ENCODE peak calls at places on chromosomes 11 and 22, in six cellular contexts. S, R, T, O, P and Q are unnamed samples.
A peak's percentile ranks its signal among the peaks of the same experiment; 100 is the strongest.

GRCh38 chr11:60889869-60890311 is 16.5 kb downstream of the PRPF19 start:
- DNase-seq in T (no peak), O (no peak), S (no peak), P (no peak), R (no peak), Q (no peak)

GRCh38 chr11:82718307-82718706 is 15.4 kb downstream of the FAM181B start:
- DNase-seq in T (no peak), O (peak; percentile 60), S (no peak), P (peak; percentile 27), R (no peak), Q (peak; percentile 66)

GRCh38 chr11:126963115-126963514 is 37.5 kb downstream of the KIRREL3 start:
- DNase-seq in R (no peak), T (no peak), P (no peak), S (no peak), O (no peak), Q (no peak)

GRCh38 chr11:6635082-6635932 is 16.1 kb upstream of the TPP1 start:
- DNase-seq in P (peak; percentile 58), O (peak; percentile 67), S (no peak), R (no peak), T (no peak), Q (peak; percentile 36)

GRCh38 chr11:40647290-40647689 is 812.2 kb downstream of the LRRC4C start:
- DNase-seq in O (no peak), T (no peak), R (no peak), S (no peak), P (no peak), Q (no peak)

GRCh38 chr11:36149538-36150242 is 139.5 kb downstream of the COMMD9 start:
- DNase-seq in R (no peak), T (peak; percentile 43), S (peak; percentile 97), P (no peak), O (peak; percentile 98), Q (peak; percentile 98)

GRCh38 chr11:30919389-30920172 is 333.4 kb upstream of the MPPED2 start:
- DNase-seq in P (no peak), T (no peak), R (no peak), S (no peak), O (no peak), Q (peak; percentile 13)

GRCh38 chr11:93718057-93718563 is 23.2 kb downstream of the TAF1D start:
- DNase-seq in P (no peak), R (no peak), O (peak; percentile 37), T (no peak), S (no peak), Q (no peak)

GRCh38 chr11:123083623-123084029 is 21.7 kb upstream of the HSPA8 start:
- DNase-seq in T (peak; percentile 83), P (no peak), R (peak; percentile 52), S (peak; percentile 95), O (peak; percentile 99), Q (peak; percentile 97)

GRCh38 chr11:119839504-119840133 is 110.6 kb upstream of the NECTIN1 start:
- DNase-seq in S (no peak), O (no peak), P (peak; percentile 24), T (no peak), R (no peak), Q (no peak)

GRCh38 chr11:94672636-94673035 is 95.5 kb upstream of the AMOTL1 start:
- DNase-seq in S (no peak), P (no peak), T (no peak), O (no peak), R (no peak), Q (no peak)

GRCh38 chr11:119422505-119423416 is at the start of gene THY1:
- DNase-seq in R (no peak), S (peak; percentile 56), O (no peak), T (no peak), P (peak; percentile 66), Q (peak; percentile 61)

GRCh38 chr22:19848298-19849224 is 6.1 kb downstream of the GNB1L start:
- DNase-seq in O (peak; percentile 12), T (no peak), S (no peak), P (no peak), R (no peak), Q (no peak)

GRCh38 chr11:132719684-132720083 is 812.6 kb downstream of the OPCML start:
- DNase-seq in S (no peak), R (no peak), O (no peak), P (no peak), T (no peak), Q (no peak)

GRCh38 chr11:45173064-45173463 is 26.6 kb downstream of the PRDM11 start:
- DNase-seq in O (no peak), R (no peak), S (no peak), P (no peak), T (no peak), Q (no peak)

GRCh38 chr22:41369089-41369745 is 12.5 kb upstream of the TEF start:
- DNase-seq in T (no peak), O (no peak), R (no peak), P (no peak), S (no peak), Q (no peak)

GRCh38 chr11:123325535-123325934 is 104.5 kb upstream of the GRAMD1B start:
- DNase-seq in P (no peak), R (no peak), O (no peak), S (no peak), T (no peak), Q (no peak)

GRCh38 chr11:38646382-38646781 is 2048.3 kb upstream of the RAG2 start:
- DNase-seq in O (no peak), P (no peak), R (no peak), T (no peak), S (no peak), Q (no peak)

GRCh38 chr22:27128461-27129080 is 471.2 kb downstream of the MIAT start:
- DNase-seq in R (no peak), P (no peak), S (no peak), O (no peak), T (no peak), Q (no peak)

GRCh38 chr11:78986305-78986704 is 411.6 kb upstream of the NARS2 start:
- DNase-seq in S (no peak), P (no peak), R (no peak), O (no peak), T (no peak), Q (no peak)

GRCh38 chr22:39690901-39691620 is 120.5 kb downstream of the CACNA1I start:
- DNase-seq in P (peak; percentile 78), S (no peak), O (peak; percentile 3), T (no peak), R (peak; percentile 7), Q (no peak)

GRCh38 chr22:29093501-29093921 is 20.7 kb downstream of the KREMEN1 start:
- DNase-seq in O (no peak), T (no peak), S (peak; percentile 22), R (no peak), P (no peak), Q (peak; percentile 74)

GRCh38 chr11:89249196-89249595 is 71.5 kb downstream of the TYR start:
- DNase-seq in T (no peak), S (no peak), O (no peak), R (no peak), P (no peak), Q (no peak)

GRCh38 chr11:45827123-45827522 is 20.2 kb upstream of the CRY2 start:
- DNase-seq in T (no peak), P (no peak), R (no peak), O (no peak), S (no peak), Q (no peak)

GRCh38 chr22:45934659-45935341 is 42.2 kb downstream of the WNT7B start:
- DNase-seq in O (peak; percentile 57), S (peak; percentile 50), T (no peak), P (no peak), R (no peak), Q (peak; percentile 65)

GRCh38 chr11:1341928-1342524 is 32.6 kb upstream of the TOLLIP start:
- DNase-seq in S (no peak), R (no peak), O (peak; percentile 72), P (no peak), T (peak; percentile 31), Q (peak; percentile 56)

GRCh38 chr11:120601566-120601965 is 90.0 kb downstream of the GRIK4 start:
- DNase-seq in T (no peak), P (no peak), O (peak; percentile 5), R (no peak), S (no peak), Q (no peak)